ENCODE peak calls at places on chromosomes 13 and 19, in nine cellular contexts. G is CD4-positive, alpha-beta T cell; J is pancreas; W is left lung; V is stomach; B is A673; D is tibial artery; X is CD8-positive, alpha-beta T cell; C is AG04450. K is an unnamed sample. For H3K27me3, the result is how much of the 10 kb centered on the place peaks cover.

GRCh38 chr13:21071015-21071414 is 9.6 kb upstream of the LATS2 start:
- DNase-seq in G (no peak), J (no peak), W (no peak), V (no peak), B (no peak), D (no peak), X (no peak), C (no peak), K (no peak)

GRCh38 chr19:7926727-7927604 is 1.0 kb upstream of the CTXN1 start:
- DNase-seq in G (no peak), J (peak), W (no peak), V (no peak), B (no peak), D (no peak), X (no peak), C (no peak), K (no peak)

GRCh38 chr19:16942583-16942982 is 53.8 kb downstream of the F2RL3 start:
- DNase-seq in G (no peak), J (no peak), W (no peak), V (peak), B (no peak), D (no peak), X (no peak), C (no peak), K (no peak)

GRCh38 chr19:6809262-6809661 is 36.8 kb downstream of the VAV1 start:
- DNase-seq in G (no peak), J (no peak), W (no peak), V (no peak), B (no peak), D (no peak), X (no peak), C (no peak), K (no peak)

GRCh38 chr13:30805132-30805537 is 69.8 kb downstream of the ALOX5AP start:
- DNase-seq in G (no peak), J (no peak), W (no peak), V (no peak), B (no peak), D (no peak), X (no peak), C (no peak), K (no peak)

GRCh38 chr13:114142640-114143490 is 10.4 kb upstream of the RASA3 start:
- DNase-seq in G (peak), J (peak), W (peak), V (peak), B (no peak), D (peak), X (peak), C (no peak), K (no peak)

GRCh38 chr19:55594996-55595530 is 4.3 kb downstream of the FIZ1 start:
- DNase-seq in G (no peak), J (no peak), W (no peak), V (no peak), B (no peak), D (no peak), X (no peak), C (no peak), K (no peak)

GRCh38 chr19:44346556-44346955 is 9.9 kb downstream of the ZNF112 start:
- DNase-seq in G (no peak), J (no peak), W (no peak), V (no peak), B (no peak), D (no peak), X (no peak), C (no peak), K (no peak)

GRCh38 chr13:74134777-74135305 is 637 bp upstream of the KLF12 start:
- DNase-seq in G (peak), J (peak), W (peak), V (peak), B (peak), D (peak), X (peak), C (no peak), K (peak)

GRCh38 chr13:113669231-113669870 is 2.3 kb downstream of the GRK1 start:
- DNase-seq in G (no peak), J (peak), W (peak), V (peak), B (no peak), D (peak), X (no peak), C (no peak), K (no peak)

GRCh38 chr13:36801035-36801434 is 18.0 kb upstream of the RFXAP start:
- DNase-seq in G (no peak), J (no peak), W (no peak), V (no peak), B (no peak), D (no peak), X (no peak), C (no peak), K (no peak)

GRCh38 chr19:34308381-34309367 is 54.3 kb downstream of the GARRE1 start:
- DNase-seq in G (no peak), J (no peak), W (no peak), V (no peak), B (peak), D (no peak), X (peak), C (no peak), K (no peak)

GRCh38 chr19:14450168-14450874 is 17.2 kb downstream of the PKN1 start:
- DNase-seq in G (peak), J (no peak), W (no peak), V (no peak), B (peak), D (no peak), X (no peak), C (no peak), K (peak)

GRCh38 chr13:31094331-31095015 is 67.2 kb downstream of the HSPH1 start:
- DNase-seq in G (no peak), J (no peak), W (no peak), V (no peak), B (no peak), D (no peak), X (no peak), C (no peak), K (no peak)

GRCh38 chr19:3284759-3285646 is 60.5 kb downstream of the CELF5 start:
- DNase-seq in G (peak), J (peak), W (peak), V (peak), B (peak), D (no peak), X (peak), C (peak), K (peak)

GRCh38 chr19:52648336-52648990 is 10.3 kb upstream of the ZNF83 start:
- DNase-seq in G (no peak), J (no peak), W (no peak), V (no peak), B (no peak), D (no peak), X (no peak), C (no peak), K (peak)

GRCh38 chr13:29171244-29171643 is 351.1 kb downstream of the MTUS2 start:
- DNase-seq in G (no peak), J (no peak), W (no peak), V (no peak), B (no peak), D (no peak), X (no peak), C (no peak), K (no peak)

GRCh38 chr19:49700563-49700962 is 9.6 kb downstream of the CPT1C start:
- DNase-seq in G (no peak), J (no peak), W (no peak), V (no peak), B (no peak), D (no peak), X (no peak), C (no peak), K (no peak)

GRCh38 chr19:19652482-19653295 is 9.2 kb upstream of the GMIP start:
- DNase-seq in G (no peak), J (no peak), W (no peak), V (no peak), B (no peak), D (no peak), X (no peak), C (no peak), K (no peak)

GRCh38 chr19:20078696-20079095 is 896 bp downstream of the ZNF90 start:
- DNase-seq in G (peak), J (peak), W (peak), V (no peak), B (no peak), D (peak), X (no peak), C (no peak), K (peak)

GRCh38 chr19:13574933-13575332 is 68.7 kb upstream of the CACNA1A start:
- DNase-seq in G (no peak), J (no peak), W (no peak), V (no peak), B (no peak), D (no peak), X (no peak), C (no peak), K (no peak)

GRCh38 chr13:19601749-19602725 is 31.4 kb upstream of the MPHOSPH8 start:
- DNase-seq in G (peak), J (peak), W (peak), V (peak), B (peak), D (no peak), X (no peak), C (no peak), K (no peak)

GRCh38 chr19:15759962-15760565 is 22.3 kb downstream of the OR10H3 start:
- DNase-seq in G (no peak), J (no peak), W (no peak), V (no peak), B (no peak), D (no peak), X (no peak), C (no peak), K (no peak)

GRCh38 chr19:41920878-41921277 is 7.4 kb downstream of the ERFL start:
- DNase-seq in G (no peak), J (no peak), W (no peak), V (no peak), B (no peak), D (no peak), X (no peak), C (no peak), K (no peak)
- TF ChIP-seq CTCF in G (no peak), J (no peak), W (no peak), V (no peak), B (peak), D (no peak), X (no peak), C (no peak), K (no peak)

GRCh38 chr19:28941833-28942232 is 271.1 kb downstream of the UQCRFS1 start:
- DNase-seq in G (no peak), J (no peak), W (no peak), V (peak), B (no peak), D (no peak), X (no peak), C (no peak), K (no peak)
- H3K27ac ChIP-seq in G (no peak), J (no peak), W (no peak), V (no peak), B (no peak), D (no peak), X (no peak), C (no peak), K (peak)

GRCh38 chr19:18606281-18607221 is at the start of gene CRLF1:
- DNase-seq in G (no peak), J (no peak), W (no peak), V (no peak), B (no peak), D (no peak), X (no peak), C (no peak), K (no peak)

GRCh38 chr19:18607222-18608101 is 863 bp upstream of the CRLF1 start:
- DNase-seq in G (no peak), J (no peak), W (no peak), V (no peak), B (peak), D (no peak), X (no peak), C (no peak), K (no peak)

GRCh38 chr19:18608805-18609716 is 2.5 kb upstream of the CRLF1 start:
- DNase-seq in G (no peak), J (no peak), W (no peak), V (no peak), B (no peak), D (no peak), X (no peak), C (no peak), K (no peak)

GRCh38 chr19:18609717-18610051 is 3.0 kb upstream of the TMEM59L start:
- DNase-seq in G (no peak), J (no peak), W (no peak), V (no peak), B (no peak), D (no peak), X (no peak), C (no peak), K (no peak)

GRCh38 chr19:18608102-18608804 is 1.7 kb upstream of the CRLF1 start:
- DNase-seq in G (no peak), J (no peak), W (no peak), V (no peak), B (no peak), D (no peak), X (no peak), C (no peak), K (no peak)
- H3K27me3 ChIP-seq in G (half or more), J (under half), W (half or more), V (half or more), B (under half), D (half or more), X (half or more), C (half or more), K (half or more)

DNA sequence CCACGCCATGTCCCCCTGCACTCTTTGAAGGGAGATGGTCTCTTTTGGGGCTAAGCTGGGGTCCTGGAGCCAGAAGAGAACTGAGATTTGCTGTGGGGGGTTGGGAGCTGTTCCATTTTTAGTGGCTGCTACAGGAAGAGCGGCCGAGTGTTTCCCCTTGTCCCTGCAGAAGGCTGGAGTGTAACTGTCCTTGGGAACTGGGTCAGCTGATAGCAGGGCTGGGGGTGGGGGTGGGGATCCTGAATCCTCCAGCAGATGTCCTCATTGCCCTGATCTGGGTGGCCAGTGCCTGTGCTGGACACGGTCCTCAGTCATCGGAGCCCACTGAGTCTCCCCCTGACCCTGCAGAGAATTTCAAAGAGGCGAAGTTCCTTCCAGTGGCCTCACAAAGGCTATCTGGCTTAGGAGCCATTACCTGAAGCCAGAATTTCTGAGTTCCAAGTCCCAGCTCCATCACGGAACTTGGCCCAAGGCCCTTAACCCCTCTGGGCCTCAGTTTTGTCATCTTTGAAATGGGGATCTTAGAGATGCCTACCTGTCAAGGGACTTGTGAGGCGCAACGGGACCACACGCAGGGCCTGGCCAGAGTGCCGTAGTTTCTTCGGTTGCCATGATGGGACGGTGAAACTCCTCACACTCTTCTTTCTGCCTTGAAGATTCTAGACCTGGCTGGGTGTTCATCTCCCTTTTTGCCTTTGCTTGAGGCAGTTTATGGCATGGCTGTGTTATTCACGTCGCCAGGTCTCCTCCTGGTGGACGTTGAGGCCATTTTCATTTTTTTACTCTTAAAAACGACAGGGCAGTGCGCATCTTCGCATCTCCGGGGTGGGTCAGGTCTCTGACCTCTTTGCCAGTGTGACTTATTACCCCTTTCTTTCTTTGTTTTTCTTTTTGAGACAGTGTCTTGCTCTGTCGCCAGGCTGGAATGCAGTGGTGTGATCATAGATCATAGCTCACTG is 51.9 kb downstream of the DNM2 start:
- DNase-seq in G (peak), J (peak), W (no peak), V (peak), B (no peak), D (no peak), X (no peak), C (no peak), K (no peak)
- TF ChIP-seq CTCF in G (peak), J (peak), W (no peak), V (no peak), B (no peak), D (peak), X (peak), C (peak), K (peak)

GRCh38 chr13:39776439-39776838 is 121.0 kb downstream of the COG6 start:
- DNase-seq in G (no peak), J (no peak), W (no peak), V (no peak), B (no peak), D (no peak), X (no peak), C (peak), K (peak)

GRCh38 chr13:39779337-39780270 is 124.1 kb downstream of the COG6 start:
- DNase-seq in G (peak), J (no peak), W (no peak), V (no peak), B (no peak), D (no peak), X (peak), C (no peak), K (peak)

GRCh38 chr13:39773833-39774232 is 118.4 kb downstream of the COG6 start:
- DNase-seq in G (no peak), J (no peak), W (no peak), V (no peak), B (no peak), D (no peak), X (no peak), C (no peak), K (peak)

GRCh38 chr13:39777021-39777420 is 121.6 kb downstream of the COG6 start:
- DNase-seq in G (no peak), J (no peak), W (no peak), V (no peak), B (no peak), D (no peak), X (no peak), C (no peak), K (peak)

GRCh38 chr13:39777527-39778061 is 122.1 kb downstream of the COG6 start:
- DNase-seq in G (no peak), J (no peak), W (no peak), V (no peak), B (peak), D (no peak), X (no peak), C (peak), K (peak)
- H3K27ac ChIP-seq in G (no peak), J (no peak), W (no peak), V (no peak), B (no peak), D (no peak), X (no peak), C (peak), K (peak)

GRCh38 chr13:43583331-43583730 is 203.4 kb downstream of the ENOX1 start:
- DNase-seq in G (no peak), J (no peak), W (no peak), V (no peak), B (no peak), D (no peak), X (no peak), C (no peak), K (no peak)

GRCh38 chr13:43584711-43585110 is 202.1 kb downstream of the ENOX1 start:
- DNase-seq in G (no peak), J (no peak), W (no peak), V (no peak), B (no peak), D (no peak), X (no peak), C (no peak), K (no peak)

DNA sequence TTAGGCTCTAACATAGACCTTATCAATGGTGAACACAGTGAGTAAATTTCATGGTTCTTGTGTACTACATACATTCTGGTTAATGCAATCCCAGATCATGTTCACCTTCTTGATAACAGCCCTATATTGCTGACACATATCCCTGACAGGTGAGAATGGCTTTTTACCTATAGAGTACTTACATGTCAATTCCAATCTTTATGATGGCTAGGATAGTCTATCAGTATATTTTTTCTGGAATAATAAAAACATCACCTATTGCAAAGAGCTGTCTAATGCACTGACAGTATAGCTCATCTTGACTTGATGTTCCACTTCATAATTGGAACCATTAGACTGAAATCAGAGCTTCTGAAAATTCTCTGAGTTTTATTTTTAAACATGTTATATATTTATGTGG is 199.4 kb downstream of the ENOX1 start:
- DNase-seq in G (no peak), J (no peak), W (no peak), V (no peak), B (no peak), D (no peak), X (no peak), C (no peak), K (no peak)
- H3K27me3 ChIP-seq in G (under half), J (under half), W (under half), V (under half), B (under half), D (under half), X (under half), C (under half), K (under half)